ENCODE peak calls at places on chromosome 5, in eight cellular contexts. B is BJ, U is NCI-H510A treated with DMSO at 0.1 percent for 48 hours, X is mesenteric fat pad, R is fibroblast of villous mesenchyme, P is brain microvascular endothelial cell, F is frontal cortex, J is AG10803. S is an unnamed sample.

GRCh38 chr5:2238732-2239131 is 356.0 kb upstream of the IRX4 start:
- DNase-seq in F (no peak), X (no peak), B (no peak), P (no peak), J (no peak), R (no peak), U (no peak), S (no peak)

GRCh38 chr5:144183254-144183889 is 12.7 kb downstream of the KCTD16 start:
- DNase-seq in P (no peak), B (no peak), F (no peak), R (peak), X (no peak), J (peak), U (peak), S (no peak)

GRCh38 chr5:59423021-59423420 is 470.5 kb downstream of the PDE4D start:
- DNase-seq in R (peak), B (no peak), J (peak), F (no peak), P (peak), X (no peak), U (no peak), S (no peak)

GRCh38 chr5:179381691-179382090 is 36.4 kb upstream of the ADAMTS2 start:
- DNase-seq in F (no peak), R (no peak), B (no peak), X (peak), P (no peak), J (no peak), U (no peak), S (no peak)

GRCh38 chr5:132962429-132962928 is 955 bp downstream of the AFF4 start:
- DNase-seq in B (no peak), F (no peak), P (peak), R (peak), U (peak), X (no peak), J (peak), S (peak)

GRCh38 chr5:56588636-56589485 is 226.5 kb upstream of the MAP3K1 start:
- DNase-seq in J (no peak), X (no peak), R (no peak), F (no peak), P (no peak), B (no peak), U (no peak), S (no peak)

GRCh38 chr5:142872217-142872616 is 102.0 kb downstream of the ARHGAP26 start:
- DNase-seq in J (no peak), X (no peak), F (no peak), U (no peak), P (no peak), R (no peak), B (no peak), S (no peak)

GRCh38 chr5:95816341-95816740 is 6.2 kb downstream of the GLRX start:
- DNase-seq in R (no peak), P (no peak), X (no peak), J (no peak), F (no peak), B (no peak), U (no peak), S (no peak)

GRCh38 chr5:14712131-14712530 is 47.6 kb downstream of the OTULIN start:
- DNase-seq in X (no peak), J (no peak), U (no peak), R (no peak), P (no peak), B (no peak), F (no peak), S (no peak)

GRCh38 chr5:134458234-134458633 is 46.6 kb upstream of the CDKN2AIPNL start:
- DNase-seq in U (no peak), X (no peak), B (no peak), R (peak), F (no peak), J (peak), P (no peak), S (peak)

GRCh38 chr5:531101-531748 is 7.0 kb upstream of the SLC9A3 start:
- DNase-seq in J (no peak), X (no peak), P (no peak), U (no peak), B (no peak), F (no peak), R (no peak), S (no peak)

GRCh38 chr5:84274585-84275468 is 109.9 kb downstream of the EDIL3 start:
- DNase-seq in U (no peak), B (no peak), J (peak), P (peak), X (no peak), F (no peak), R (peak), S (no peak)

GRCh38 chr5:113807384-113808053 is 294.0 kb downstream of the YTHDC2 start:
- DNase-seq in P (no peak), J (peak), R (peak), B (peak), F (no peak), U (no peak), X (no peak), S (no peak)

GRCh38 chr5:172282277-172283019 is 1.1 kb downstream of the UBTD2 start:
- DNase-seq in R (no peak), U (no peak), B (no peak), P (no peak), F (no peak), X (no peak), J (peak), S (no peak)

GRCh38 chr5:83567741-83568530 is 96.4 kb downstream of the VCAN start:
- DNase-seq in P (peak), J (peak), U (no peak), X (no peak), B (peak), F (no peak), R (peak), S (peak)

GRCh38 chr5:43750809-43751208 is 147.8 kb downstream of the NNT start:
- DNase-seq in R (no peak), B (no peak), J (no peak), P (no peak), U (no peak), X (no peak), F (no peak), S (no peak)

GRCh38 chr5:31502506-31502905 is 29.4 kb downstream of the DROSHA start:
- DNase-seq in X (no peak), P (no peak), U (no peak), B (no peak), F (no peak), R (no peak), J (peak), S (no peak)

GRCh38 chr5:153629496-153629895 is 139.0 kb downstream of the GRIA1 start:
- DNase-seq in F (no peak), P (no peak), U (no peak), B (no peak), R (peak), X (no peak), J (no peak), S (no peak)

GRCh38 chr5:155193018-155193417 is 179.5 kb downstream of the KIF4B start:
- DNase-seq in B (no peak), R (no peak), X (no peak), U (no peak), F (no peak), P (no peak), J (no peak), S (no peak)

GRCh38 chr5:153659337-153659736 is 168.9 kb downstream of the GRIA1 start:
- DNase-seq in R (peak), F (no peak), X (no peak), J (peak), B (peak), U (no peak), P (peak), S (peak)

GRCh38 chr5:154403776-154404387 is 41.9 kb upstream of the SAP30L start:
- DNase-seq in X (peak), P (no peak), U (no peak), B (peak), F (no peak), J (peak), R (peak), S (peak)

GRCh38 chr5:39093351-39093749 is 19.2 kb upstream of the RICTOR start:
- DNase-seq in R (peak), U (no peak), F (no peak), J (no peak), B (no peak), X (no peak), P (peak), S (peak)

GRCh38 chr5:129724222-129724621 is 23.7 kb upstream of the MINAR2 start:
- DNase-seq in U (no peak), J (no peak), B (no peak), X (no peak), R (no peak), P (no peak), F (no peak), S (no peak)

GRCh38 chr5:56649569-56649968 is 165.8 kb upstream of the MAP3K1 start:
- DNase-seq in F (no peak), P (no peak), B (no peak), J (peak), U (no peak), X (no peak), R (peak), S (no peak)

GRCh38 chr5:178387061-178387855 is 154.7 kb upstream of the PHYKPL start:
- DNase-seq in U (no peak), R (no peak), X (peak), B (no peak), J (no peak), F (no peak), P (no peak), S (no peak)

GRCh38 chr5:5141625-5142527 is 1.7 kb downstream of the ADAMTS16 start:
- DNase-seq in F (peak), X (no peak), R (peak), P (peak), U (peak), B (no peak), J (peak), S (peak)

S was measured in retinal pigment epithelial cell.